ENCODE peak calls at places on chromosomes 11 and 22, in six cellular contexts. S is cardiac muscle cell; L is GM23248; Y is Caco-2; J is CD8-positive, alpha-beta T cell; W is HAP-1. Z is an unnamed sample. For H3K9me3 and H3K27me3, the result is how much of the 10 kb centered on the place peaks cover.

GRCh38 chr11:129390303-129390816 is 14.7 kb downstream of the BARX2 start:
- DNase-seq in L (no peak), W (no peak), Y (no peak), S (no peak), J (no peak), Z (no peak)

GRCh38 chr11:43802509-43802908 is 78.1 kb upstream of the ALKBH3 start:
- DNase-seq in J (no peak), S (peak), Y (no peak), L (peak), W (no peak), Z (no peak)

GRCh38 chr22:29609139-29609538 is 5.7 kb downstream of the NF2 start:
- DNase-seq in Y (no peak), L (no peak), J (no peak), S (peak), W (no peak), Z (no peak)

GRCh38 chr11:34111722-34112270 is 6.4 kb downstream of the NAT10 start:
- DNase-seq in W (no peak), S (peak), J (no peak), L (no peak), Y (no peak), Z (no peak)

GRCh38 chr22:30038219-30038618 is 42.0 kb upstream of the HORMAD2 start:
- DNase-seq in W (no peak), Y (no peak), S (no peak), J (no peak), L (peak), Z (peak)

GRCh38 chr22:33465554-33465953 is 407.4 kb upstream of the SYN3 start:
- DNase-seq in S (no peak), J (no peak), L (no peak), W (no peak), Y (no peak), Z (no peak)

GRCh38 chr11:102794382-102794781 is 3.6 kb downstream of the MMP1 start:
- DNase-seq in Y (peak), W (no peak), L (peak), J (no peak), S (peak), Z (peak)

GRCh38 chr11:33147559-33147958 is 13.7 kb downstream of the CSTF3 start:
- DNase-seq in L (no peak), J (no peak), Y (no peak), W (no peak), S (no peak), Z (no peak)

GRCh38 chr22:37229012-37229804 is 14.9 kb downstream of the RAC2 start:
- DNase-seq in S (no peak), J (peak), L (peak), Y (no peak), W (no peak), Z (peak)

GRCh38 chr22:35893698-35894097 is 134.9 kb downstream of the RBFOX2 start:
- DNase-seq in Y (no peak), S (no peak), W (no peak), L (no peak), J (no peak), Z (no peak)

GRCh38 chr11:106262852-106263251 is 185.4 kb downstream of the AASDHPPT start:
- DNase-seq in Y (no peak), W (no peak), L (no peak), J (no peak), S (no peak), Z (no peak)

GRCh38 chr11:91591021-91591420 is 633.6 kb upstream of the FAT3 start:
- DNase-seq in L (no peak), W (no peak), J (no peak), S (no peak), Y (no peak), Z (no peak)

GRCh38 chr11:118998822-118999221 is 884 bp downstream of the CENATAC start:
- DNase-seq in L (peak), Y (peak), J (no peak), W (peak), S (no peak), Z (peak)

GRCh38 chr11:32960553-32961164 is 55.0 kb upstream of the DEPDC7 start:
- DNase-seq in W (peak), S (peak), J (no peak), Y (no peak), L (peak), Z (no peak)

GRCh38 chr22:36926309-36926708 is 12.9 kb downstream of the CSF2RB start:
- DNase-seq in J (no peak), L (no peak), S (no peak), Y (no peak), W (no peak), Z (no peak)

GRCh38 chr11:76747428-76747979 is 35.7 kb upstream of the TSKU start:
- DNase-seq in J (no peak), S (no peak), Y (no peak), W (no peak), L (no peak), Z (no peak)

GRCh38 chr11:345179-345578 is 24.1 kb upstream of the B4GALNT4 start:
- DNase-seq in S (no peak), W (no peak), Y (no peak), J (no peak), L (no peak), Z (no peak)
- H3K4me3 ChIP-seq in S (no peak), W (no peak), Y (no peak), J (no peak), L (no peak), Z (no peak)

GRCh38 chr22:41700105-41700358 is 729 bp downstream of the MEI1 start:
- DNase-seq in W (no peak), S (no peak), Y (no peak), J (no peak), L (no peak), Z (no peak)
- H3K9me3 ChIP-seq in W (under half), S (under half), Y (under half), J (under half), L (under half), Z (under half)

GRCh38 chr22:22362939-22363338 is 118.4 kb downstream of the VPREB1 start:
- DNase-seq in J (no peak), S (no peak), Y (no peak), L (no peak), W (no peak), Z (no peak)
- H3K27me3 ChIP-seq in J (under half), S (under half), Y (under half), L (under half), W (under half), Z (under half)

GRCh38 chr22:49858827-49859226 is 5.2 kb downstream of the ZBED4 start:
- DNase-seq in W (no peak), J (no peak), S (no peak), L (no peak), Y (no peak), Z (no peak)
- H3K4me3 ChIP-seq in W (no peak), J (no peak), S (no peak), L (no peak), Y (no peak), Z (no peak)

DNA sequence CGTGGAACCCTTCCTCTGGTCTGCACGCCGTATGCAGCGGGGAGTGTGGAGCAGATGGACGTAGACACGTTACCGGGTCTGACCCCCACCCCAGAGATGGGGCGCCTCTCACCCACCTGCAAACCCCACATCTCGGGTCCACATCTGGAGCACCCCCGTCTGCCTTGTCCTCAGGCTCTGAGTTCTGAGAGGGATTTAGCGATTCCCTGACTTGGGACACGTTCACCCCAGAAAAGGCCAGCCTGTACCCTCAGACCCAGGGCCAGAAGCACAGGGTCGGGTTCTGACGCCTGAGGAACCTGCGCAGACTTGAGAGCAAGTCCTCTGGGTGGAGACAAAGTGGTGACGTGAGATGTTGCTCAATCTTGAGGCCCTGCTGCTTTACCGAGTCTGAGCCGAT is 1138.5 kb downstream of the BRD1 start:
- DNase-seq in Y (no peak), J (no peak), S (no peak), W (no peak), L (no peak), Z (no peak)
- H3K9me3 ChIP-seq in Y (under half), J (under half), S (under half), W (under half), L (under half), Z (under half)

DNA sequence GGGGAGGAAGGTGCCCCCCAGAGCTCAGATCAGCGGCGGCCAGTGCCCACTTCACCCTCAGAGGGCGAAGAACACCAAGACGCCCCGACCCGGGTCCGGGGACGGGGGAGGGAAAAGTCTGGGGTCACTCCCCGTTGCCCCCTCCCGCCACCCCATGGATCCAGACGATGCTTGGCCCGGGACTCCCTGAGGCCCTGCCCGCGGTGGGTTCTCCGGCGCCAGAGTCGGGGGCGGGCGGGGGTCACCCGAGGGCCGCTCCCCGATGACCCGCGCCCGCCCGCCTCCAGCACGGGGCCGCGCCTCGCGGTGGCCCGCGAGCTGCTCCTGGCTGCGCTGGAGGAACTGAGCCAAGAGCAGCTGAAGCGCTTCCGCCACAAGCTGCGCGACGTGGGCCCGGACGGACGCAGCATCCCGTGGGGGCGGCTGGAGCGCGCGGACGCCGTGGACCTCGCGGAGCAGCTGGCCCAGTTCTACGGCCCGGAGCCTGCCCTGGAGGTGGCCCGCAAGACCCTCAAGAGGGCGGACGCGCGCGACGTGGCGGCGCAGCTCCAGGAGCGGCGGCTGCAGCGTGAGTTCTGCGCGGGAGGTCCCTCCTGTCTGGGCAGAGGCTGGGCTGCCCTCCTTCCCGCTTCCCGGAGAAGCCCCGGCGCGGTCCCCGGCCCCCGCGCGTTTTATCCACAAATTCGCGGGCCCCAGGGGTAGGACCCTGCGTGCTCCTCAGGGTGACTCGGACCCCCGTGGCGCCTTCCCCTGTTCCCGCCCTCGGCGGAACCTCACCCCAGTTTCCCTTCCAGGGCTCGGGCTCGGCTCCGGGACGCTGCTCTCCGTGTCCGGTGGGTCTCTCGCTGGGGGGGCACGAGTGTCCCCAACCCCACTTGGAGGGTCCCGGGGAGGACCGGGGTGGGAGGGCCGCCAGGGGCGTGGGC is 1.1 kb downstream of the NLRP6 start:
- DNase-seq in Y (no peak), L (no peak), W (no peak), S (no peak), J (peak), Z (no peak)
- H3K27me3 ChIP-seq in Y (under half), L (half or more), W (under half), S (half or more), J (under half), Z (under half)

DNA sequence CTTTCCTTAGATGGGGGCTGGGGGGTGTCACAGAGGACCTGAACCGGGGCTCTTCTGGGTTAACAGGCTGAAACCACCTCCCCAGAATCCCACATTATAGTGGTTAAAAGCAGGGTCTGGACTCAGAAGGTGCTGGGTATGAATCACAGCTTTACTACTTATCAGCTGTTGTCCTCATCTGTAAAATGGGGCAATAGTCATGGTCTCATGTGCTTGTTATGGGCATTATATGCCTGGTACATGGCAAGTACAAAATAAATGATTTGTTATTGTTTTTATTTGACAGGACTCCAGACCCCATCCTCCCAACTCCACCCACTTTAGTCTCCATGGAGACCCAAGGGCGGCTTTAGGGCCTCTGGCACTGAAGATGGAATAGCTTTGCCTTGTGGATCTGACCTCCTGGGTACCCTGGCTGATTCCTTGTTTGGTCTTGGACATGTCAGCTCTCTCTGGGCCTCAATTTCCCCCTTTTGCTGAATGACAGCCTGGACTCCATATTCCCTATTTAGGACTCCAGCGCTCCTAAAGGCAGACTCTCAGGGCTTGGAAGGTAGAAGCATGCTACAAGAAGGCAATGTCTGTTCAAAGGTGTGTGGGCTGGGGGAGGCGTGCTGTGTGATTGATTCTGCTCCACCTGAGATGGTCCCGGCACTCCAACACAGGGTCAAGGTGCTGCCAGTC is 812 bp upstream of the SMTN start:
- DNase-seq in Y (no peak), S (no peak), L (no peak), J (no peak), W (no peak), Z (no peak)
- H3K4me3 ChIP-seq in Y (peak), S (peak), L (peak), J (peak), W (peak), Z (peak)

GRCh38 chr11:2643746-2644145 is 56.0 kb downstream of the KCNQ1OT1 start:
- DNase-seq in J (no peak), W (no peak), S (no peak), Y (no peak), L (no peak), Z (no peak)

GRCh38 chr11:2644844-2645778 is 54.7 kb downstream of the KCNQ1OT1 start:
- DNase-seq in Y (no peak), L (no peak), J (no peak), W (no peak), S (no peak), Z (no peak)

GRCh38 chr11:2647167-2647566 is 52.6 kb downstream of the KCNQ1OT1 start:
- DNase-seq in J (no peak), Y (no peak), S (no peak), L (no peak), W (no peak), Z (no peak)

GRCh38 chr11:2647953-2648352 is 51.8 kb downstream of the KCNQ1OT1 start:
- DNase-seq in S (no peak), Y (no peak), L (no peak), J (no peak), W (no peak), Z (no peak)

DNA sequence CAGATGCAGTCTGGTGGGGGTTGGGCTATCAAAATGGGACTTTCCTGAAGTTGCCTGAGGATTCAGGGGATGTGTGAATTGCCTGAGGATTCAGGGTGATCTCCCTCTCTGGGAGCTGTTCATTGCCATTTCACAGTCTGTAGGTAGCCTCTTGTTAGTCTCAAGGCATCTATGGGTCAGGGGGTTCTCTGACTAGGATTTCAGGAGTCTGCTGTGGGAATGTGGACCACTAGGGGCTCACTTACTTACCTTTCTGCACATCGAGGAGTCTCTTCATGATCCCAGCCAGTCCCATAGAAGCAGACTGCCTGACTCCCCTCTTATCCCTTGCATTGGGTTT is 54.0 kb downstream of the KCNQ1OT1 start:
- DNase-seq in S (no peak), Y (no peak), W (no peak), L (no peak), J (no peak), Z (no peak)
- H3K9me3 ChIP-seq in S (under half), Y (half or more), W (under half), L (under half), J (under half), Z (half or more)